ENCODE peak calls at places on chromosome 20, in six cellular contexts. One of them, this sample, is unnamed.

GRCh38 chr20:47810116-47810672 is 24.9 kb upstream of the SULF2 start:
- DNase-seq in HL-60: no peak
- DNase-seq in suprapubic skin: no peak
- DNase-seq in breast epithelium: no peak
- DNase-seq in HepG2: no peak
- DNase-seq in GM12878: no peak
- DNase-seq in this sample: no peak

GRCh38 chr20:49567421-49568256 is at the start of gene PTGIS:
- DNase-seq in HepG2: no peak
- DNase-seq in breast epithelium: no peak
- DNase-seq in HL-60: no peak
- DNase-seq in suprapubic skin: peak
- DNase-seq in GM12878: no peak
- DNase-seq in this sample: no peak

GRCh38 chr20:61954276-61955021 is 111.2 kb downstream of the TAF4 start:
- DNase-seq in suprapubic skin: no peak
- DNase-seq in HL-60: no peak
- DNase-seq in breast epithelium: no peak
- DNase-seq in GM12878: no peak
- DNase-seq in HepG2: no peak
- DNase-seq in this sample: no peak

GRCh38 chr20:14498809-14499208 is 161.4 kb upstream of the FLRT3 start:
- DNase-seq in suprapubic skin: no peak
- DNase-seq in HepG2: no peak
- DNase-seq in HL-60: no peak
- DNase-seq in breast epithelium: no peak
- DNase-seq in GM12878: no peak
- DNase-seq in this sample: no peak

GRCh38 chr20:48384147-48384818 is 443.5 kb downstream of the PREX1 start:
- DNase-seq in HepG2: no peak
- DNase-seq in HL-60: no peak
- DNase-seq in suprapubic skin: no peak
- DNase-seq in GM12878: no peak
- DNase-seq in breast epithelium: no peak
- DNase-seq in this sample: no peak

GRCh38 chr20:59305898-59306640 is 5.7 kb downstream of the EDN3 start:
- DNase-seq in HL-60: no peak
- DNase-seq in GM12878: no peak
- DNase-seq in suprapubic skin: no peak
- DNase-seq in breast epithelium: no peak
- DNase-seq in HepG2: no peak
- DNase-seq in this sample: no peak

GRCh38 chr20:676315-676937 is 824 bp upstream of the SCRT2 start:
- DNase-seq in suprapubic skin: no peak
- DNase-seq in GM12878: no peak
- DNase-seq in HL-60: peak
- DNase-seq in HepG2: no peak
- DNase-seq in breast epithelium: no peak
- DNase-seq in this sample: no peak

GRCh38 chr20:58228103-58228483 is 360 bp downstream of the ANKRD60 start:
- DNase-seq in HL-60: no peak
- DNase-seq in GM12878: no peak
- DNase-seq in breast epithelium: no peak
- DNase-seq in suprapubic skin: no peak
- DNase-seq in HepG2: no peak
- DNase-seq in this sample: no peak

GRCh38 chr20:10710995-10711775 is 37.4 kb upstream of the JAG1 start:
- DNase-seq in suprapubic skin: no peak
- DNase-seq in breast epithelium: no peak
- DNase-seq in GM12878: no peak
- DNase-seq in HepG2: peak
- DNase-seq in HL-60: no peak
- DNase-seq in this sample: no peak

GRCh38 chr20:60000271-60001026 is 42.2 kb downstream of the CDH26 start:
- DNase-seq in suprapubic skin: no peak
- DNase-seq in HL-60: peak
- DNase-seq in GM12878: no peak
- DNase-seq in breast epithelium: no peak
- DNase-seq in HepG2: no peak
- DNase-seq in this sample: no peak

GRCh38 chr20:44137210-44137781 is 49.7 kb downstream of the JPH2 start:
- DNase-seq in HepG2: no peak
- DNase-seq in suprapubic skin: peak
- DNase-seq in HL-60: no peak
- DNase-seq in breast epithelium: peak
- DNase-seq in GM12878: no peak
- DNase-seq in this sample: no peak

GRCh38 chr20:37319120-37319717 is 26.7 kb upstream of the SRC start:
- DNase-seq in HepG2: no peak
- DNase-seq in suprapubic skin: no peak
- DNase-seq in GM12878: no peak
- DNase-seq in breast epithelium: no peak
- DNase-seq in HL-60: no peak
- DNase-seq in this sample: no peak

GRCh38 chr20:62785381-62785780 is 10.9 kb upstream of the MRGBP start:
- DNase-seq in HepG2: no peak
- DNase-seq in GM12878: no peak
- DNase-seq in HL-60: no peak
- DNase-seq in breast epithelium: no peak
- DNase-seq in suprapubic skin: no peak
- DNase-seq in this sample: no peak

GRCh38 chr20:63159826-63160640 is 55.9 kb downstream of the YTHDF1 start:
- DNase-seq in HL-60: no peak
- DNase-seq in GM12878: no peak
- DNase-seq in breast epithelium: no peak
- DNase-seq in HepG2: no peak
- DNase-seq in suprapubic skin: no peak
- DNase-seq in this sample: no peak

GRCh38 chr20:32792316-32792715 is 27.4 kb upstream of the MAPRE1 start:
- DNase-seq in GM12878: peak
- DNase-seq in breast epithelium: peak
- DNase-seq in suprapubic skin: no peak
- DNase-seq in HL-60: peak
- DNase-seq in HepG2: peak
- DNase-seq in this sample: no peak

GRCh38 chr20:1242099-1242498 is 16.3 kb downstream of the RAD21L1 start:
- DNase-seq in GM12878: no peak
- DNase-seq in HL-60: no peak
- DNase-seq in suprapubic skin: no peak
- DNase-seq in breast epithelium: no peak
- DNase-seq in HepG2: no peak
- DNase-seq in this sample: no peak

GRCh38 chr20:46171476-46171875 is 53.4 kb downstream of the CD40 start:
- DNase-seq in HL-60: no peak
- DNase-seq in HepG2: no peak
- DNase-seq in breast epithelium: no peak
- DNase-seq in suprapubic skin: no peak
- DNase-seq in GM12878: no peak
- DNase-seq in this sample: no peak

GRCh38 chr20:56328861-56329260 is 29.9 kb upstream of the FAM210B start:
- DNase-seq in GM12878: no peak
- DNase-seq in HL-60: no peak
- DNase-seq in suprapubic skin: no peak
- DNase-seq in breast epithelium: no peak
- DNase-seq in HepG2: peak
- DNase-seq in this sample: no peak

GRCh38 chr20:37162674-37163073 is 16.5 kb upstream of the RPN2 start:
- DNase-seq in suprapubic skin: no peak
- DNase-seq in GM12878: no peak
- DNase-seq in HL-60: no peak
- DNase-seq in breast epithelium: no peak
- DNase-seq in HepG2: no peak
- DNase-seq in this sample: no peak

GRCh38 chr20:6311841-6312655 is 189.2 kb upstream of the FERMT1 start:
- DNase-seq in suprapubic skin: no peak
- DNase-seq in HL-60: no peak
- DNase-seq in GM12878: no peak
- DNase-seq in HepG2: no peak
- DNase-seq in breast epithelium: no peak
- DNase-seq in this sample: no peak

GRCh38 chr20:25859649-25860530 is 163.2 kb upstream of the ZNF337 start:
- DNase-seq in suprapubic skin: peak
- DNase-seq in HL-60: peak
- DNase-seq in GM12878: no peak
- DNase-seq in breast epithelium: no peak
- DNase-seq in HepG2: peak
- DNase-seq in this sample: no peak

GRCh38 chr20:44785768-44786167 is 24.6 kb downstream of the RIMS4 start:
- DNase-seq in GM12878: no peak
- DNase-seq in breast epithelium: no peak
- DNase-seq in suprapubic skin: no peak
- DNase-seq in HepG2: no peak
- DNase-seq in HL-60: no peak
- DNase-seq in this sample: no peak

GRCh38 chr20:64188682-64189529 is 24.7 kb downstream of the MYT1 start:
- DNase-seq in suprapubic skin: no peak
- DNase-seq in breast epithelium: peak
- DNase-seq in GM12878: no peak
- DNase-seq in HepG2: peak
- DNase-seq in HL-60: no peak
- DNase-seq in this sample: no peak

GRCh38 chr20:5535211-5535756 is 214.9 kb upstream of the SHLD1 start:
- DNase-seq in GM12878: no peak
- DNase-seq in suprapubic skin: no peak
- DNase-seq in breast epithelium: no peak
- DNase-seq in HL-60: peak
- DNase-seq in HepG2: peak
- DNase-seq in this sample: no peak

GRCh38 chr20:62849431-62849830 is 12.2 kb downstream of the TCFL5 start:
- DNase-seq in GM12878: no peak
- DNase-seq in HL-60: no peak
- DNase-seq in HepG2: no peak
- DNase-seq in breast epithelium: no peak
- DNase-seq in suprapubic skin: no peak
- DNase-seq in this sample: no peak

GRCh38 chr20:8853805-8854338 is 215.0 kb upstream of the PLCB4 start:
- DNase-seq in GM12878: peak
- DNase-seq in breast epithelium: no peak
- DNase-seq in HL-60: peak
- DNase-seq in suprapubic skin: no peak
- DNase-seq in HepG2: peak
- DNase-seq in this sample: peak

GRCh38 chr20:22545045-22545444 is 39.3 kb downstream of the FOXA2 start:
- DNase-seq in HepG2: no peak
- DNase-seq in suprapubic skin: no peak
- DNase-seq in breast epithelium: no peak
- DNase-seq in GM12878: no peak
- DNase-seq in HL-60: no peak
- DNase-seq in this sample: no peak

GRCh38 chr20:32966382-32966781 is 37.9 kb downstream of the SUN5 start:
- DNase-seq in HepG2: no peak
- DNase-seq in suprapubic skin: no peak
- DNase-seq in HL-60: no peak
- DNase-seq in breast epithelium: no peak
- DNase-seq in GM12878: no peak
- DNase-seq in this sample: no peak

GRCh38 chr20:35134472-35134871 is 12.7 kb downstream of the EDEM2 start:
- DNase-seq in breast epithelium: no peak
- DNase-seq in HL-60: no peak
- DNase-seq in suprapubic skin: no peak
- DNase-seq in GM12878: no peak
- DNase-seq in HepG2: no peak
- DNase-seq in this sample: no peak
- H3K27ac ChIP-seq in breast epithelium: no peak
- H3K27ac ChIP-seq in HL-60: no peak
- H3K27ac ChIP-seq in suprapubic skin: peak
- H3K27ac ChIP-seq in GM12878: no peak
- H3K27ac ChIP-seq in HepG2: no peak
- H3K27ac ChIP-seq in this sample: no peak

DNA sequence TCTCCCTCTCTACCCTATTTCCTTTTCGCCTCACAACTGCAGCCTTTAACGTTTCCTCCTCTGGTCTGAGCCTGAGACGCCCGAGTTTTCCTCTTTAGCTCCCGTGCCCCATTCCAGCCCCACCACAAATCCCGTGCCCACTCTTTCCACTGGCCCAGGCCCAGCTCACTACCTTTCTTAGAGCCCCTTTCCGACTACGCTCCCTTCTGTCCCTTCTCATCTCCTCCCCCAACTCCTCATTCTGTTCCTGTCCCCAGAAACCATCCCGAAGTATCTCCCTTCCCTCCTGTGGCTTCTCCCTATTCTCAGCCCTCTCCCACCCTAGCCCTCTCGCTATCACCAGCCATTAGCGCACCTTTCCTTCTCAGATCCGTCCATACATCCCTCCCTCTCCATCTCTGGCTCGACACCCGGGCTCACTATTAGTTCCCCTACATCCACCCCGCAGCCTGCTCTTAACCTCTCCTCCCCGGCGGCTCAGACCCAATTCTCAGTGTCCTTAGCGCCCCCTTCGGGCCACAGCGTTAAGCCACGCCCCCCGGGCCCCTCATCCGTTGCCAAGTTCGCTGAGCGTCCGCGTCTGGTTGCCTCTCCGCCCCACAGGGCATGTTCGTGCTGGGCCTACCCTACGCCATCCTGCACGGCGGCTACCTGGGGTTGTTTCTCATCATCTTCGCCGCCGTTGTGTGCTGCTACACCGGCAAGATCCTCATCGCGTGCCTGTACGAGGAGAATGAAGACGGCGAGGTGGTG is 2.7 kb downstream of the SLC32A1 start:
- DNase-seq in breast epithelium: no peak
- DNase-seq in GM12878: no peak
- DNase-seq in HL-60: no peak
- DNase-seq in HepG2: peak
- DNase-seq in suprapubic skin: no peak
- DNase-seq in this sample: no peak
- TF ChIP-seq CTCF in breast epithelium: no peak
- TF ChIP-seq CTCF in GM12878: no peak
- TF ChIP-seq CTCF in HL-60: no peak
- TF ChIP-seq CTCF in HepG2: peak
- TF ChIP-seq CTCF in suprapubic skin: no peak
- TF ChIP-seq CTCF in this sample: peak

DNA sequence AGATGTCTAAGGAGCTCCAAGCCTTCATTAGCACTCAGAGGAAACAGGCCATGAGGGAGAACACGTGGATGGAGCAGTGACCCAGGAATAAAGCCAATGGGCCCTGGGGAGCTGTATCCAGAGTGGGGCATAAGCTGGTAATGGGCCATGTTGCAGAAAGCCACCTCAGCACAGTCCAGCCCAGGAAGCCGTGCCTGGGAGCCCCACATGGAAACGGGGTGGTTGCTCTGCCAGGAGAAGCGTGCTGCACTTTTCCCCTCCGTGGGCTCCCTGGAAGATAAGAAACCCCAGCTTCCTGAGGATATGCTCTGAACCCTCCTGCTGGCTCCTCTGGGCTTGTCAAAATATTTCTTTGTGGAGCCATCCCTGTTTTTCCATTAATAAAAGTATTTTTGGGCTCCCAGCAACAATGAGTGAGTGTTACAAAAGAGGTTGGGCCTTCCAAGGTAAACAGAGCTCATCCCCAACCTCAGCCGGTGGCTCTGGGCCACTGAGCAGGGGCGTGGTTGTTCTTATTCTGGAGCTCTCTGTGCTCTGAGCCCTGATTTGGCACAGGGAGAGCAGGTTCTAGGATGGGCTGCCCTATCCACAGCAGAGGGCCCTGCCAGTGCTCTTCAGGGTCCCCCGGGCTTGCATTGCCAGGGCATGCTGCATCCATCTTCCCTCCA is 31.2 kb upstream of the NFATC2 start:
- DNase-seq in HL-60: no peak
- DNase-seq in HepG2: no peak
- DNase-seq in breast epithelium: peak
- DNase-seq in GM12878: no peak
- DNase-seq in suprapubic skin: no peak
- DNase-seq in this sample: no peak
- TF ChIP-seq POLR2AphosphoS5 in HL-60: no peak
- TF ChIP-seq POLR2AphosphoS5 in HepG2: no peak
- TF ChIP-seq POLR2AphosphoS5 in breast epithelium: no peak
- TF ChIP-seq POLR2AphosphoS5 in GM12878: no peak
- TF ChIP-seq POLR2AphosphoS5 in suprapubic skin: no peak
- TF ChIP-seq POLR2AphosphoS5 in this sample: no peak

GRCh38 chr20:12815369-12815768 is 193.4 kb upstream of the SPTLC3 start:
- DNase-seq in HL-60: no peak
- DNase-seq in breast epithelium: no peak
- DNase-seq in HepG2: no peak
- DNase-seq in suprapubic skin: no peak
- DNase-seq in GM12878: no peak
- DNase-seq in this sample: no peak
- H3K27ac ChIP-seq in HL-60: no peak
- H3K27ac ChIP-seq in breast epithelium: no peak
- H3K27ac ChIP-seq in HepG2: no peak
- H3K27ac ChIP-seq in suprapubic skin: no peak
- H3K27ac ChIP-seq in GM12878: no peak
- H3K27ac ChIP-seq in this sample: no peak

This sample was measured in Panc1.